ENCODE peak calls at places on chromosomes 1 and 21, in six cellular contexts. R, I, S, W, T and V are unnamed samples.

GRCh38 chr1:186782791-186783190 is 46.0 kb upstream of the PLA2G4A start:
- DNase-seq in W (peak; percentile 77), R (no peak), S (no peak), I (no peak), T (no peak), V (no peak)

GRCh38 chr1:19436716-19437476 is 48.4 kb downstream of the CAPZB start:
- DNase-seq in I (no peak), T (no peak), S (no peak), R (peak; percentile 15), W (peak; percentile 75), V (no peak)

GRCh38 chr21:45979141-45979631 is 2.4 kb upstream of the COL6A1 start:
- DNase-seq in S (no peak), I (no peak), T (no peak), R (no peak), W (peak; percentile 45), V (no peak)

GRCh38 chr1:206725053-206725963 is 40.6 kb downstream of the MAPKAPK2 start:
- DNase-seq in T (peak; percentile 30), S (peak; percentile 34), R (peak; percentile 21), W (peak; percentile 54), I (no peak), V (no peak)

GRCh38 chr1:209858561-209859103 is 30.9 kb downstream of the UTP25 start:
- DNase-seq in W (no peak), I (no peak), R (no peak), S (no peak), T (no peak), V (no peak)

GRCh38 chr1:15690317-15690716 is 6.2 kb downstream of the PLEKHM2 start:
- DNase-seq in T (no peak), R (no peak), W (no peak), S (no peak), I (no peak), V (no peak)

GRCh38 chr1:19661721-19662228 is 2.9 kb upstream of the HTR6 start:
- DNase-seq in R (peak; percentile 28), I (no peak), S (peak; percentile 8), T (no peak), W (no peak), V (no peak)

GRCh38 chr21:33105088-33105487 is 35.1 kb downstream of the OLIG1 start:
- DNase-seq in T (no peak), W (no peak), R (no peak), I (no peak), S (no peak), V (no peak)

GRCh38 chr1:212512731-212513559 is 80.2 kb downstream of the NENF start:
- DNase-seq in S (peak; percentile 67), T (no peak), R (peak; percentile 79), W (no peak), I (no peak), V (no peak)

GRCh38 chr1:29196863-29197589 is 15.3 kb upstream of the SRSF4 start:
- DNase-seq in S (no peak), T (no peak), R (no peak), W (peak; percentile 84), I (no peak), V (no peak)

GRCh38 chr1:29029652-29030051 is 94.1 kb downstream of the TMEM200B start:
- DNase-seq in R (no peak), I (no peak), T (no peak), W (no peak), S (peak; percentile 3), V (no peak)

GRCh38 chr1:225617956-225618355 is 35.0 kb downstream of the ENAH start:
- DNase-seq in W (no peak), S (peak; percentile 51), R (no peak), T (no peak), I (no peak), V (no peak)

GRCh38 chr1:53585565-53585964 is 126.4 kb downstream of the DMRTB1 start:
- DNase-seq in T (no peak), S (no peak), W (no peak), R (no peak), I (no peak), V (no peak)

GRCh38 chr1:15154480-15155036 is 1.0 kb downstream of the TMEM51 start:
- DNase-seq in W (peak; percentile 41), I (no peak), S (no peak), T (no peak), R (peak; percentile 32), V (no peak)

GRCh38 chr1:186978596-186979556 is 150.1 kb downstream of the PLA2G4A start:
- DNase-seq in I (no peak), T (no peak), R (no peak), W (no peak), S (no peak), V (no peak)